ENCODE peak calls at places on chromosomes 11 and 22, in four cellular contexts. Z, K, F and J are unnamed samples.

GRCh38 chr22:28282346-28282745 is 363.3 kb upstream of the PITPNB start:
- DNase-seq in Z (no peak), F (no peak), K (no peak), J (no peak)

GRCh38 chr11:76814414-76814813 is 31.3 kb downstream of the TSKU start:
- DNase-seq in F (no peak), K (no peak), Z (no peak), J (no peak)

GRCh38 chr11:72203163-72203562 is 11.2 kb downstream of the FOLR1 start:
- DNase-seq in Z (no peak), K (no peak), F (no peak), J (no peak)

GRCh38 chr11:68327586-68328370 is 15.4 kb downstream of the LRP5 start:
- DNase-seq in F (no peak), Z (no peak), K (no peak), J (no peak)

GRCh38 chr22:40654522-40655167 is 18.1 kb upstream of the MRTFA start:
- DNase-seq in K (no peak), Z (no peak), F (no peak), J (peak)

GRCh38 chr11:120660024-120660565 is 148.5 kb downstream of the GRIK4 start:
- DNase-seq in Z (no peak), K (peak), F (peak), J (no peak)

GRCh38 chr22:26958378-26958777 is 301.0 kb downstream of the MIAT start:
- DNase-seq in K (no peak), F (no peak), Z (no peak), J (no peak)

GRCh38 chr11:116454020-116454645 is 318.7 kb downstream of the BUD13 start:
- DNase-seq in Z (no peak), F (peak), K (no peak), J (no peak)

GRCh38 chr11:1335811-1336761 is 26.7 kb upstream of the TOLLIP start:
- DNase-seq in K (no peak), Z (peak), F (peak), J (no peak)

GRCh38 chr11:68437927-68438657 is 22.5 kb upstream of the PPP6R3 start:
- DNase-seq in K (no peak), F (no peak), Z (no peak), J (no peak)

GRCh38 chr11:57482782-57483569 is 22.6 kb downstream of the RTN4RL2 start:
- DNase-seq in F (no peak), Z (peak), K (no peak), J (no peak)

GRCh38 chr22:41976961-41977566 is 7.8 kb downstream of the SEPTIN3 start:
- DNase-seq in Z (no peak), K (no peak), F (peak), J (no peak)

GRCh38 chr22:19599626-19600243 is 75.5 kb upstream of the CLDN5 start:
- DNase-seq in K (no peak), F (no peak), Z (no peak), J (no peak)

GRCh38 chr11:27124514-27125264 is 84.1 kb downstream of the BBOX1 start:
- DNase-seq in F (no peak), Z (no peak), K (no peak), J (no peak)

GRCh38 chr11:118911880-118912741 is 13.6 kb downstream of the BCL9L start:
- DNase-seq in Z (peak), K (peak), F (peak), J (peak)

GRCh38 chr11:125343732-125344131 is 152.3 kb downstream of the FEZ1 start:
- DNase-seq in K (no peak), F (no peak), Z (no peak), J (no peak)

GRCh38 chr22:49969751-49970527 is 9.4 kb downstream of the PIM3 start:
- DNase-seq in F (no peak), K (no peak), Z (no peak), J (no peak)

GRCh38 chr11:76838422-76839068 is 22.2 kb upstream of the ACER3 start:
- DNase-seq in F (no peak), Z (no peak), K (no peak), J (no peak)

GRCh38 chr11:121886005-121886739 is 229.8 kb downstream of the BLID start:
- DNase-seq in Z (no peak), K (no peak), F (no peak), J (peak)

GRCh38 chr11:38332046-38332445 is 1734.0 kb upstream of the RAG2 start:
- DNase-seq in K (no peak), F (no peak), Z (no peak), J (no peak)

GRCh38 chr11:35590412-35590811 is 27.8 kb upstream of the FJX1 start:
- DNase-seq in F (no peak), Z (no peak), K (no peak), J (no peak)

GRCh38 chr22:20948989-20949388 is 18.1 kb upstream of the AIFM3 start:
- DNase-seq in Z (no peak), K (no peak), F (no peak), J (no peak)

GRCh38 chr11:45089845-45090499 is 56.5 kb upstream of the PRDM11 start:
- DNase-seq in F (no peak), Z (no peak), K (no peak), J (no peak)

GRCh38 chr22:37932821-37933578 is 20.4 kb downstream of the C22orf23 start:
- DNase-seq in K (no peak), F (no peak), Z (no peak), J (no peak)

GRCh38 chr22:44181033-44181911 is 547 bp downstream of the PARVG start:
- DNase-seq in F (no peak), Z (peak), K (peak), J (no peak)

GRCh38 chr22:38938925-38939324 is 18.5 kb upstream of the APOBEC3A start:
- DNase-seq in K (no peak), F (no peak), Z (no peak), J (no peak)

GRCh38 chr11:6825333-6825744 is 20.1 kb upstream of the OR10A5 start:
- DNase-seq in F (no peak), K (no peak), Z (no peak), J (no peak)

GRCh38 chr11:87076874-87077429 is 39.2 kb downstream of the TMEM135 start:
- DNase-seq in K (no peak), Z (no peak), F (no peak), J (no peak)

GRCh38 chr22:25417792-25418191 is 146.7 kb upstream of the GRK3 start:
- DNase-seq in Z (no peak), F (no peak), K (no peak), J (no peak)

GRCh38 chr11:60914620-60915249 is 777 bp downstream of the TMEM109 start:
- DNase-seq in K (no peak), Z (no peak), F (peak), J (peak)

GRCh38 chr11:116224154-116224888 is 548.5 kb downstream of the BUD13 start:
- DNase-seq in K (peak), Z (peak), F (peak), J (peak)

GRCh38 chr11:8807544-8808225 is 103.3 kb upstream of the AKIP1 start:
- DNase-seq in K (no peak), F (no peak), Z (no peak), J (no peak)

GRCh38 chr22:17916226-17916889 is 108.0 kb downstream of the MICAL3 start:
- DNase-seq in K (no peak), F (no peak), Z (no peak), J (no peak)

GRCh38 chr22:45968751-45969413 is 8.1 kb downstream of the WNT7B start:
- DNase-seq in F (no peak), Z (no peak), K (peak), J (no peak)